ENCODE peak calls at places on chromosome 7, in four cellular contexts. G, K, T and E are unnamed samples.

GRCh38 chr7:153087498-153087897 is 327.9 kb downstream of the ACTR3B start:
- DNase-seq in G (no peak), K (no peak), T (no peak), E (no peak)

GRCh38 chr7:28832669-28833068 is 125.5 kb downstream of the TRIL start:
- DNase-seq in G (no peak), K (no peak), T (no peak), E (no peak)

GRCh38 chr7:105849122-105849855 is 27.1 kb downstream of the ATXN7L1 start:
- DNase-seq in G (no peak), K (peak), T (no peak), E (no peak)

GRCh38 chr7:130095812-130096211 is 25.5 kb downstream of the KLHDC10 start:
- DNase-seq in G (no peak), K (no peak), T (peak), E (no peak)

GRCh38 chr7:27115161-27116018 is 12.9 kb upstream of the HOXA2 start:
- DNase-seq in G (no peak), K (no peak), T (no peak), E (no peak)

GRCh38 chr7:155204744-155205367 is 92.8 kb upstream of the INSIG1 start:
- DNase-seq in G (no peak), K (no peak), T (no peak), E (no peak)

GRCh38 chr7:83162402-83163256 is at the start of gene PCLO:
- DNase-seq in G (peak), K (no peak), T (peak), E (no peak)

GRCh38 chr7:29884399-29885272 is 78.3 kb downstream of the WIPF3 start:
- DNase-seq in G (no peak), K (no peak), T (no peak), E (no peak)

GRCh38 chr7:142319970-142320369 is 62.1 kb upstream of the PRSS58 start:
- DNase-seq in G (no peak), K (no peak), T (no peak), E (no peak)

GRCh38 chr7:84674236-84674913 is 479.8 kb upstream of the SEMA3A start:
- DNase-seq in G (peak), K (no peak), T (peak), E (no peak)

GRCh38 chr7:23230586-23231195 is 15.9 kb upstream of the GPNMB start:
- DNase-seq in G (no peak), K (no peak), T (no peak), E (no peak)

GRCh38 chr7:74480861-74481417 is 27.2 kb downstream of the GTF2IRD1 start:
- DNase-seq in G (peak), K (no peak), T (peak), E (no peak)

GRCh38 chr7:108181073-108181985 is 51.2 kb upstream of the LAMB4 start:
- DNase-seq in G (peak), K (no peak), T (peak), E (no peak)

GRCh38 chr7:24587853-24588252 is 14.6 kb downstream of the PALS2 start:
- DNase-seq in G (peak), K (no peak), T (no peak), E (no peak)

GRCh38 chr7:155351120-155351870 is 53.6 kb downstream of the INSIG1 start:
- DNase-seq in G (no peak), K (no peak), T (no peak), E (no peak)

GRCh38 chr7:8250547-8250946 is 11.4 kb downstream of the ICA1 start:
- DNase-seq in G (no peak), K (no peak), T (no peak), E (no peak)

GRCh38 chr7:41107938-41108448 is 594.9 kb downstream of the INHBA start:
- DNase-seq in G (no peak), K (no peak), T (no peak), E (no peak)

GRCh38 chr7:30796105-30796869 is 25.1 kb downstream of the MINDY4 start:
- DNase-seq in G (no peak), K (no peak), T (peak), E (no peak)